ENCODE peak calls at places on chromosome 4, in four cellular contexts. F is dorsolateral prefrontal cortex, A is pancreas, M is colonic mucosa. B is an unnamed sample.

GRCh38 chr4:75708218-75708691 is 16.1 kb upstream of the USO1 start:
- DNase-seq in A (no peak), F (no peak), M (peak; percentile 55), B (peak; percentile 56)

GRCh38 chr4:123750044-123750443 is 353.4 kb downstream of the SPRY1 start:
- DNase-seq in A (no peak), M (no peak), F (no peak), B (peak; percentile 81)

GRCh38 chr4:161762796-161763195 is 401.0 kb downstream of the FSTL5 start:
- DNase-seq in M (no peak), A (no peak), F (no peak), B (no peak)

GRCh38 chr4:38371391-38371851 is 292.6 kb upstream of the KLF3 start:
- DNase-seq in M (no peak), A (no peak), F (no peak), B (no peak)

GRCh38 chr4:54085284-54085683 is 14.7 kb upstream of the GSX2 start:
- DNase-seq in F (peak; percentile 74), A (no peak), M (no peak), B (no peak)

GRCh38 chr4:170374770-170375169 is 285.0 kb upstream of the AADAT start:
- DNase-seq in A (no peak), F (no peak), M (peak; percentile 40), B (peak; percentile 52)

GRCh38 chr4:102250341-102250740 is 94.9 kb downstream of the SLC39A8 start:
- DNase-seq in M (no peak), A (no peak), F (no peak), B (no peak)

GRCh38 chr4:70356185-70356584 is 4.4 kb upstream of the SMR3A start:
- DNase-seq in A (no peak), M (no peak), F (no peak), B (no peak)

GRCh38 chr4:182577411-182577810 is 334.2 kb downstream of the TENM3 start:
- DNase-seq in M (no peak), F (no peak), A (no peak), B (no peak)

GRCh38 chr4:99087887-99088484 is 602 bp downstream of the ADH5 start:
- DNase-seq in A (no peak), M (peak; percentile 63), F (no peak), B (peak; percentile 69)

GRCh38 chr4:123244233-123244632 is 152.4 kb upstream of the SPRY1 start:
- DNase-seq in F (no peak), M (no peak), A (no peak), B (no peak)

GRCh38 chr4:26459756-26460530 is 30.3 kb downstream of the CCKAR start:
- DNase-seq in F (no peak), A (no peak), M (no peak), B (no peak)

GRCh38 chr4:152359208-152360044 is 176.5 kb downstream of the FBXW7 start:
- DNase-seq in F (no peak), M (no peak), A (no peak), B (no peak)

GRCh38 chr4:7366180-7366957 is 68.4 kb downstream of the PSAPL1 start:
- DNase-seq in F (no peak), A (peak; percentile 36), M (no peak), B (no peak)

GRCh38 chr4:147057631-147057980 is 111.9 kb upstream of the TTC29 start:
- DNase-seq in F (no peak), M (no peak), A (no peak), B (peak; percentile 5)

GRCh38 chr4:27176400-27176799 is 315.8 kb downstream of the STIM2 start:
- DNase-seq in M (peak; percentile 30), A (no peak), F (no peak), B (peak; percentile 15)

GRCh38 chr4:138021116-138021820 is 220.9 kb downstream of the SLC7A11 start:
- DNase-seq in M (no peak), A (no peak), F (no peak), B (no peak)

GRCh38 chr4:53854991-53855885 is 209.2 kb downstream of the CHIC2 start:
- DNase-seq in F (no peak), A (no peak), M (no peak), B (no peak)

GRCh38 chr4:180953572-180953971 is 1289.6 kb upstream of the TENM3 start:
- DNase-seq in A (no peak), F (no peak), M (no peak), B (no peak)

GRCh38 chr4:134533068-134533467 is 331.5 kb upstream of the PABPC4L start:
- DNase-seq in A (no peak), F (no peak), M (no peak), B (no peak)

GRCh38 chr4:112515278-112516075 is 503 bp downstream of the NEUROG2 start:
- DNase-seq in M (no peak), F (no peak), A (peak; percentile 72), B (peak; percentile 25)

GRCh38 chr4:154348657-154349056 is 142.9 kb downstream of the DCHS2 start:
- DNase-seq in A (no peak), F (no peak), M (no peak), B (no peak)

GRCh38 chr4:150173854-150174398 is 95.7 kb downstream of the DCLK2 start:
- DNase-seq in M (no peak), A (no peak), F (no peak), B (no peak)

GRCh38 chr4:10664408-10664807 is 20.2 kb downstream of the CLNK start:
- DNase-seq in A (no peak), F (no peak), M (no peak), B (no peak)

GRCh38 chr4:137651128-137651527 is 118.8 kb upstream of the PCDH18 start:
- DNase-seq in A (no peak), F (no peak), M (no peak), B (no peak)

GRCh38 chr4:14167876-14168510 is 540.5 kb upstream of the BOD1L1 start:
- DNase-seq in M (no peak), A (no peak), F (no peak), B (no peak)

GRCh38 chr4:48184891-48185290 is 50.8 kb upstream of the TXK start:
- DNase-seq in M (no peak), A (no peak), F (no peak), B (no peak)

GRCh38 chr4:177726111-177726510 is 283.9 kb upstream of the AGA start:
- DNase-seq in M (no peak), A (no peak), F (no peak), B (no peak)

GRCh38 chr4:86919824-86920223 is 15.0 kb upstream of the AFF1 start:
- DNase-seq in M (no peak), A (no peak), F (no peak), B (no peak)

GRCh38 chr4:159326470-159326869 is 223.6 kb downstream of the RAPGEF2 start:
- DNase-seq in F (no peak), M (no peak), A (no peak), B (peak; percentile 64)

GRCh38 chr4:130563185-130563890 is 1467.4 kb downstream of the C4orf33 start:
- DNase-seq in F (no peak), M (peak; percentile 16), A (peak; percentile 64), B (peak; percentile 24)

DNA sequence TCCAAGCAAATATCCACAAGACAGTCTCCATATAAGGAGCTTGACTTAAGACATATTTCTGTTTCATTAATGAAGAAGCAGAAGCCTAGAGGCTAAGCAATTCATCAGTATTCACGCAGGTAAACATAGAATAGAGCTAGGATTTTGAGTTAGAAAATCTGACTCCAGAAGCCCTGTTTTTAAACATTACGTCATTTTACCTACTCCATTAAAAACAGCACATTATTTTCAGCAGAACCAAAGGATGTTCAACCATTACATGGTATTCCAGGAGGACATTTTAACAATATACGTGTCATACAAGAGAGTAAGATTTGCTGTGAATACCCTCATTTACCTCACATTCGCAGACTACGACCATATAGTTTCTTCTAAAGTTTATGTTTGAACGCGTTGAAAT is 403.3 kb upstream of the TRAM1L1 start:
- DNase-seq in M (no peak), A (no peak), F (no peak), B (no peak)
- H3K27me3 ChIP-seq in M (no peaks in the 10 kb centered on the region), A (no peaks in the 10 kb centered on the region), F (no peaks in the 10 kb centered on the region), B (no peaks in the 10 kb centered on the region)

GRCh38 chr4:127181001-127181400 is 451.8 kb upstream of the INTU start:
- DNase-seq in F (no peak), A (no peak), M (no peak), B (no peak)
- H3K27me3 ChIP-seq in F (no peaks in the 10 kb centered on the region), A (no peaks in the 10 kb centered on the region), M (no peaks in the 10 kb centered on the region), B (no peaks in the 10 kb centered on the region)

GRCh38 chr4:8870647-8871416 is 807 bp downstream of the HMX1 start:
- DNase-seq in M (no peak), F (no peak), A (no peak), B (no peak)

GRCh38 chr4:8869879-8870646 is 1.6 kb downstream of the HMX1 start:
- DNase-seq in A (no peak), M (no peak), F (no peak), B (no peak)

GRCh38 chr4:8867624-8868320 is 3.9 kb downstream of the HMX1 start:
- DNase-seq in A (no peak), F (no peak), M (no peak), B (no peak)

GRCh38 chr4:8868321-8869001 is 3.2 kb downstream of the HMX1 start:
- DNase-seq in M (no peak), F (no peak), A (no peak), B (no peak)

DNA sequence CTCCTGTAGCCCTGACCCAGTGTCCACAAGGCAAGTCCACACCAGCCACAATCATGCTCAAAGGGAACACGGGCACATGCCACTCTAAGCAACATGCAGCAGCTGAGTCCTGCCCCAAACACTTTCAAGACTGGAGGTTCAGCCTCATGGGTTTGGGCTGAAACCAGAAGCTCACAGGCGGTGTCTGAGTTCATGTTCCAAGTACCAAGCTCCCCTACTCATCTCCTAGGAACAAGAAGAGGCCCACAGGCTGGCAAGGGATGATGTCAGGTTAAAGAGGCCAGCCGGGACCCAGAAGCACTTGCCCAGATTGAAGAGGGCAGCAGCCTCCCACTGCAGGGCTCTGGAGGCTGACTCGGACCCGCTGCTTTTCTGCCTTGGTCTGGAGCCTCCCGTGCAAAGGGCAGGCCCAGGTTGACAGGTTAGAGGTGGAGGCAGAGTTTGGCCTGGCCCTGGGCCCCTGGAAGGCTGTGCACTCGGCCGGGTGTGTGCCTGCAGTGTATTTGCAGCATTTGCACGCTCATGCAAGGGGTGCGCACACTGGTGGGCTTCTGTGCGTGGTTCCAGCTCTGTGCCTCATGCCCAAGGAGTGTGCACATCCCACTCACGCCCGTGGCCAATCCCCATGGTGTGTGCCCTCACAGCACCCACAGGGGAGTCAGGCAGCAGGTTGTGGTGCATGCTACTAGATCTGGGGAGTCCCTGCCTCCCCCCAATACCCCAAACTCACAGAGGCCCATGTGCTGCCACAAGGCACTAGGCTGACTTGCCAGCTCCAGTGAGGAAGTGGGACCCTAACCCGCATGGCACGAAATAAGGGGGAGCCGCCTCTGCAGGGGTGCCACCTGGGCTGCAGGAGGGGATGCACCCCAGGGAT is 2.4 kb downstream of the HMX1 start:
- DNase-seq in F (no peak), A (no peak), M (no peak), B (no peak)
- H3K27me3 ChIP-seq in F (peaks cover 97% of the 10 kb centered on the region), A (peaks cover 8% of the 10 kb centered on the region), M (peaks cover 76% of the 10 kb centered on the region), B (peaks cover 28% of the 10 kb centered on the region)

GRCh38 chr4:5012477-5012876 is 6.8 kb downstream of the CYTL1 start:
- DNase-seq in F (no peak), M (no peak), A (no peak), B (no peak)
- H3K27me3 ChIP-seq in F (peaks cover 21% of the 10 kb centered on the region), M (no peaks in the 10 kb centered on the region), A (no peaks in the 10 kb centered on the region), B (no peaks in the 10 kb centered on the region)

GRCh38 chr4:8586246-8586645 is 6.1 kb downstream of the GPR78 start:
- DNase-seq in M (no peak), F (peak; percentile 16), A (no peak), B (no peak)
- H3K27me3 ChIP-seq in M (no peaks in the 10 kb centered on the region), F (peaks cover 52% of the 10 kb centered on the region), A (no peaks in the 10 kb centered on the region), B (no peaks in the 10 kb centered on the region)

B was measured in small intestine.